ENCODE peak calls at places on chromosomes 2 and 18, in seven cellular contexts. L is activated CD4-positive, alpha-beta T cell treated with anti-CD3 and anti-CD28 coated beads for 24 hours; Z is progenitor cell of endocrine pancreas; H is epithelial cell of prostate; E is tibial artery; O is amniotic stem cell; V is WTC11. U is an unnamed sample.

GRCh38 chr2:217838409-217838831 is 164.4 kb downstream of the TNS1 start:
- DNase-seq in L (no peak), Z (no peak), H (no peak), E (no peak), O (no peak), V (no peak), U (no peak)

GRCh38 chr2:181776336-181776735 is 96.0 kb upstream of the NEUROD1 start:
- DNase-seq in L (no peak), Z (no peak), H (no peak), E (no peak), O (no peak), V (no peak), U (no peak)

GRCh38 chr2:150272404-150272803 is 215.1 kb downstream of the RND3 start:
- DNase-seq in L (no peak), Z (no peak), H (no peak), E (no peak), O (no peak), V (no peak), U (no peak)

GRCh38 chr2:88765154-88765948 is 73.9 kb downstream of the RPIA start:
- DNase-seq in L (peak; percentile 8), Z (peak; percentile 17), H (peak; percentile 36), E (no peak), O (no peak), V (peak; percentile 71), U (peak; percentile 50)

GRCh38 chr2:148596033-148596432 is 48.5 kb upstream of the EPC2 start:
- DNase-seq in L (no peak), Z (no peak), H (no peak), E (no peak), O (no peak), V (no peak), U (no peak)

GRCh38 chr2:75560022-75560767 is 544 bp downstream of the EVA1A start:
- DNase-seq in L (no peak), Z (peak; percentile 43), H (no peak), E (no peak), O (no peak), V (peak; percentile 55), U (peak; percentile 31)

GRCh38 chr2:17658251-17658843 is 95.3 kb downstream of the SMC6 start:
- DNase-seq in L (no peak), Z (no peak), H (no peak), E (no peak), O (no peak), V (no peak), U (no peak)

GRCh38 chr2:223008162-223008561 is 43.8 kb upstream of the KCNE4 start:
- DNase-seq in L (no peak), Z (no peak), H (no peak), E (no peak), O (peak; percentile 6), V (no peak), U (no peak)

GRCh38 chr2:104846955-104847820 is 6.7 kb upstream of the POU3F3 start:
- DNase-seq in L (no peak), Z (no peak), H (no peak), E (no peak), O (no peak), V (no peak), U (no peak)

GRCh38 chr2:159936471-159936870 is 125.9 kb downstream of the PLA2R1 start:
- DNase-seq in L (no peak), Z (no peak), H (no peak), E (no peak), O (no peak), V (peak; percentile 15), U (peak; percentile 5)

GRCh38 chr2:144183744-144184143 is 336.2 kb downstream of the ZEB2 start:
- DNase-seq in L (peak; percentile 41), Z (no peak), H (no peak), E (no peak), O (peak; percentile 48), V (no peak), U (peak; percentile 16)

GRCh38 chr18:3250237-3251107 is 2.9 kb downstream of the MYL12A start:
- DNase-seq in L (no peak), Z (no peak), H (no peak), E (no peak), O (no peak), V (no peak), U (no peak)

GRCh38 chr2:58293056-58293455 is 51.9 kb upstream of the FANCL start:
- DNase-seq in L (no peak), Z (no peak), H (no peak), E (no peak), O (no peak), V (no peak), U (no peak)

GRCh38 chr18:63994783-63995399 is 25.0 kb downstream of the SERPINB8 start:
- DNase-seq in L (no peak), Z (peak; percentile 22), H (no peak), E (no peak), O (peak; percentile 45), V (peak; percentile 69), U (peak; percentile 39)

GRCh38 chr18:50578651-50579050 is 18.8 kb downstream of the MAPK4 start:
- DNase-seq in L (no peak), Z (no peak), H (peak; percentile 52), E (no peak), O (no peak), V (no peak), U (no peak)

GRCh38 chr2:33505966-33506365 is 29.5 kb downstream of the RASGRP3 start:
- DNase-seq in L (no peak), Z (no peak), H (no peak), E (no peak), O (no peak), V (no peak), U (no peak)

GRCh38 chr2:203097735-203098134 is 83.1 kb downstream of the NBEAL1 start:
- DNase-seq in L (no peak), Z (no peak), H (no peak), E (no peak), O (no peak), V (no peak), U (no peak)

GRCh38 chr2:162750033-162750432 is 88.5 kb downstream of the KCNH7 start:
- DNase-seq in L (no peak), Z (no peak), H (no peak), E (no peak), O (no peak), V (no peak), U (no peak)

GRCh38 chr18:59690216-59691045 is 6.8 kb downstream of the CCBE1 start:
- DNase-seq in L (no peak), Z (no peak), H (no peak), E (no peak), O (no peak), V (no peak), U (no peak)

GRCh38 chr2:197158591-197159550 is 151.7 kb downstream of the ANKRD44 start:
- DNase-seq in L (no peak), Z (no peak), H (no peak), E (no peak), O (no peak), V (no peak), U (no peak)

GRCh38 chr2:191351298-191351697 is 106.1 kb downstream of the MYO1B start:
- DNase-seq in L (no peak), Z (no peak), H (no peak), E (no peak), O (no peak), V (no peak), U (no peak)

GRCh38 chr2:177403822-177404221 is 11.2 kb downstream of the AGPS start:
- DNase-seq in L (no peak), Z (no peak), H (no peak), E (no peak), O (no peak), V (no peak), U (no peak)

GRCh38 chr2:636649-637405 is 40.4 kb downstream of the TMEM18 start:
- DNase-seq in L (peak; percentile 31), Z (peak; percentile 55), H (no peak), E (peak; percentile 82), O (peak; percentile 30), V (peak; percentile 84), U (peak; percentile 67)

GRCh38 chr18:45548614-45549013 is 66.7 kb upstream of the SLC14A2 start:
- DNase-seq in L (no peak), Z (no peak), H (no peak), E (no peak), O (no peak), V (no peak), U (no peak)

GRCh38 chr18:26356045-26356785 is 130.0 kb downstream of the TAF4B start:
- DNase-seq in L (no peak), Z (no peak), H (no peak), E (no peak), O (no peak), V (no peak), U (no peak)

GRCh38 chr2:127066942-127067341 is 40.0 kb downstream of the BIN1 start:
- DNase-seq in L (no peak), Z (no peak), H (no peak), E (peak; percentile 89), O (no peak), V (no peak), U (no peak)

GRCh38 chr2:2640371-2640770 is 309.3 kb upstream of the MYT1L start:
- DNase-seq in L (no peak), Z (no peak), H (no peak), E (peak; percentile 48), O (no peak), V (no peak), U (no peak)

GRCh38 chr2:68031546-68032160 is 31.2 kb downstream of the C1D start:
- DNase-seq in L (no peak), Z (no peak), H (no peak), E (no peak), O (peak; percentile 1), V (no peak), U (no peak)

GRCh38 chr2:219186754-219187456 is 8.8 kb downstream of the RETREG2 start:
- DNase-seq in L (no peak), Z (no peak), H (no peak), E (no peak), O (no peak), V (no peak), U (no peak)

GRCh38 chr18:45874501-45875184 is 49.2 kb downstream of the SIGLEC15 start:
- DNase-seq in L (peak; percentile 44), Z (no peak), H (no peak), E (no peak), O (no peak), V (no peak), U (no peak)

GRCh38 chr18:46332956-46333355 is 228.8 kb downstream of the HAUS1 start:
- DNase-seq in L (no peak), Z (no peak), H (no peak), E (peak; percentile 47), O (no peak), V (no peak), U (no peak)

GRCh38 chr2:100921685-100922161 is 80.4 kb upstream of the RPL31 start:
- DNase-seq in L (no peak), Z (no peak), H (no peak), E (no peak), O (peak; percentile 25), V (no peak), U (no peak)

GRCh38 chr2:204452464-204453023 is 92.7 kb upstream of the PARD3B start:
- DNase-seq in L (no peak), Z (no peak), H (peak; percentile 55), E (no peak), O (peak; percentile 93), V (no peak), U (peak; percentile 22)

GRCh38 chr2:24359701-24360049 is 661 bp downstream of the ITSN2 start:
- DNase-seq in L (no peak), Z (no peak), H (no peak), E (peak; percentile 79), O (no peak), V (no peak), U (peak; percentile 44)

GRCh38 chr2:58107803-58108710 is 61.5 kb downstream of the VRK2 start:
- DNase-seq in L (no peak), Z (no peak), H (peak; percentile 91), E (no peak), O (peak; percentile 77), V (no peak), U (no peak)

GRCh38 chr2:2834530-2835254 is 503.6 kb upstream of the MYT1L start:
- DNase-seq in L (no peak), Z (no peak), H (no peak), E (no peak), O (no peak), V (no peak), U (no peak)

GRCh38 chr2:212142616-212143015 is 396.0 kb downstream of the ERBB4 start:
- DNase-seq in L (no peak), Z (no peak), H (no peak), E (no peak), O (no peak), V (no peak), U (no peak)

GRCh38 chr18:77139619-77140018 is 7.0 kb upstream of the MBP start:
- DNase-seq in L (no peak), Z (no peak), H (no peak), E (no peak), O (no peak), V (no peak), U (no peak)